ENCODE peak calls at places on chromosomes 1 and 21, in six cellular contexts. W is coronary artery, Y is GM06990, V is skeletal muscle cell, P is Peyer's patch, S is nephron progenitor cell. M is an unnamed sample.

GRCh38 chr1:155759966-155760630 is 71.2 kb downstream of the DAP3 start:
- DNase-seq in W (no peak), Y (no peak), V (no peak), P (no peak), S (no peak), M (no peak)

GRCh38 chr1:226660410-226661182 is 78.5 kb downstream of the ITPKB start:
- DNase-seq in P (no peak), Y (no peak), W (no peak), V (no peak), S (no peak), M (no peak)

GRCh38 chr1:214404154-214404553 is 123.2 kb downstream of the SMYD2 start:
- DNase-seq in P (no peak), Y (no peak), S (no peak), W (no peak), V (no peak), M (no peak)

GRCh38 chr1:77824694-77825355 is 45.4 kb downstream of the MIGA1 start:
- DNase-seq in V (no peak), Y (no peak), W (no peak), S (no peak), P (no peak), M (no peak)

GRCh38 chr1:94757931-94758330 is 62.2 kb upstream of the SLC44A3 start:
- DNase-seq in Y (no peak), V (peak; percentile 79), W (peak; percentile 81), P (no peak), S (peak; percentile 28), M (no peak)

GRCh38 chr1:207327994-207328393 is 6.5 kb downstream of the CD55 start:
- DNase-seq in V (peak; percentile 72), S (no peak), W (no peak), P (no peak), Y (no peak), M (no peak)

GRCh38 chr1:202501281-202501680 is 152.8 kb downstream of the PPP1R12B start:
- DNase-seq in P (no peak), V (no peak), W (no peak), Y (no peak), S (no peak), M (no peak)

GRCh38 chr1:201361652-201362504 is 15.6 kb downstream of the TNNT2 start:
- DNase-seq in Y (peak; percentile 19), P (no peak), W (no peak), V (no peak), S (peak; percentile 73), M (no peak)

GRCh38 chr21:38985423-38986378 is 180.0 kb downstream of the ETS2 start:
- DNase-seq in Y (peak; percentile 34), V (peak; percentile 92), W (peak; percentile 81), P (peak; percentile 21), S (peak; percentile 26), M (no peak)

GRCh38 chr1:173023343-173023742 is 27.4 kb downstream of the TNFSF18 start:
- DNase-seq in V (no peak), P (no peak), W (no peak), S (no peak), Y (no peak), M (no peak)

GRCh38 chr21:42923553-42924432 is 1.6 kb downstream of the ERVH48-1 start:
- DNase-seq in V (peak; percentile 53), Y (peak; percentile 50), S (peak; percentile 65), P (peak; percentile 70), W (peak; percentile 83), M (peak; percentile 76)

GRCh38 chr1:158067651-158068050 is 74.2 kb downstream of the KIRREL1 start:
- DNase-seq in S (no peak), P (no peak), V (peak; percentile 36), Y (no peak), W (no peak), M (no peak)

GRCh38 chr1:64861611-64862010 is 104.7 kb downstream of the JAK1 start:
- DNase-seq in Y (no peak), W (no peak), V (no peak), S (peak; percentile 36), P (peak; percentile 37), M (no peak)

GRCh38 chr21:35004289-35004688 is 44.8 kb downstream of the RUNX1 start:
- DNase-seq in V (no peak), S (no peak), W (no peak), Y (no peak), P (no peak), M (no peak)

M was measured in type B pancreatic cell.